ENCODE peak calls at places on chromosomes 2 and 18, in five cellular contexts. Q is neural progenitor cell, Z is fibroblast of lung, K is H9, E is colonic mucosa. I is an unnamed sample. For H3K4me1, the result is how much of the 10 kb centered on the place peaks cover.

GRCh38 chr2:184190725-184191124 is 407.6 kb upstream of the ZNF804A start:
- DNase-seq in K (no peak), Z (no peak), E (no peak), Q (no peak), I (no peak)

GRCh38 chr18:56910967-56911366 is 235.9 kb upstream of the BOD1L2 start:
- DNase-seq in Q (peak), E (no peak), Z (no peak), K (no peak), I (no peak)

GRCh38 chr2:134144651-134145050 is 109.2 kb upstream of the MGAT5 start:
- DNase-seq in E (no peak), K (no peak), Z (peak), Q (no peak), I (no peak)

GRCh38 chr2:60515751-60516226 is 37.7 kb downstream of the BCL11A start:
- DNase-seq in Q (no peak), Z (peak), E (no peak), K (peak), I (peak)

GRCh38 chr2:66270247-66270646 is 164.7 kb upstream of the MEIS1 start:
- DNase-seq in E (no peak), Z (no peak), Q (peak), K (peak), I (peak)

GRCh38 chr2:10036095-10036879 is 7.1 kb upstream of the KLF11 start:
- DNase-seq in Q (peak), E (no peak), K (no peak), Z (peak), I (peak)

GRCh38 chr2:19228720-19229119 is 129.7 kb downstream of the OSR1 start:
- DNase-seq in K (peak), E (no peak), Z (no peak), Q (peak), I (peak)

GRCh38 chr2:127790694-127791529 is 20.1 kb downstream of the WDR33 start:
- DNase-seq in Z (peak), E (no peak), K (no peak), Q (no peak), I (no peak)

GRCh38 chr2:118231759-118232158 is 143.5 kb downstream of the INSIG2 start:
- DNase-seq in E (no peak), Z (no peak), K (no peak), Q (no peak), I (no peak)

GRCh38 chr2:102615620-102616436 is 3.5 kb upstream of the SLC9A2 start:
- DNase-seq in Q (peak), K (peak), E (no peak), Z (peak), I (peak)

GRCh38 chr18:59249186-59249774 is 24.0 kb downstream of the RAX start:
- DNase-seq in Q (peak), E (peak), Z (peak), K (peak), I (peak)

GRCh38 chr2:106094101-106094860 is 99.8 kb downstream of the UXS1 start:
- DNase-seq in K (no peak), E (no peak), Q (no peak), Z (no peak), I (no peak)

GRCh38 chr2:239257511-239257937 is 143.3 kb downstream of the HDAC4 start:
- DNase-seq in K (no peak), Z (peak), Q (no peak), E (no peak), I (peak)

GRCh38 chr2:180657054-180657453 is 323.4 kb upstream of the UBE2E3 start:
- DNase-seq in Z (peak), K (no peak), Q (no peak), E (no peak), I (no peak)

GRCh38 chr18:55861266-55861665 is 273.3 kb upstream of the TCF4 start:
- DNase-seq in K (peak), Q (peak), Z (peak), E (no peak), I (peak)

GRCh38 chr2:238601433-238602222 is 174.9 kb downstream of the ASB1 start:
- DNase-seq in Q (no peak), E (no peak), Z (peak), K (no peak), I (no peak)

GRCh38 chr2:238947243-238947760 is 99.4 kb downstream of the TWIST2 start:
- DNase-seq in K (peak), Q (no peak), E (no peak), Z (no peak), I (no peak)

GRCh38 chr2:238149841-238150572 is 8.8 kb upstream of the ERFE start:
- DNase-seq in Q (no peak), E (no peak), K (no peak), Z (no peak), I (no peak)

GRCh38 chr2:197879844-197880408 is 75.5 kb downstream of the PLCL1 start:
- DNase-seq in E (no peak), Q (no peak), Z (no peak), K (no peak), I (no peak)

GRCh38 chr2:79139423-79139822 is 19.1 kb downstream of the REG1A start:
- DNase-seq in K (no peak), E (peak), Q (no peak), Z (no peak), I (no peak)

GRCh38 chr2:109256921-109257320 is 127.9 kb downstream of the SH3RF3 start:
- DNase-seq in Z (no peak), Q (no peak), K (peak), E (no peak), I (no peak)

GRCh38 chr2:43486604-43487003 is 109.2 kb downstream of the THADA start:
- DNase-seq in E (no peak), Q (no peak), K (no peak), Z (no peak), I (no peak)

GRCh38 chr2:43493954-43494353 is 101.9 kb downstream of the THADA start:
- DNase-seq in Q (no peak), K (no peak), Z (no peak), E (no peak), I (no peak)

GRCh38 chr2:43491070-43491639 is 104.7 kb downstream of the THADA start:
- DNase-seq in Z (peak), K (no peak), Q (no peak), E (no peak), I (no peak)

GRCh38 chr2:43488737-43489136 is 107.1 kb downstream of the THADA start:
- DNase-seq in K (no peak), Z (no peak), Q (no peak), E (no peak), I (no peak)

DNA sequence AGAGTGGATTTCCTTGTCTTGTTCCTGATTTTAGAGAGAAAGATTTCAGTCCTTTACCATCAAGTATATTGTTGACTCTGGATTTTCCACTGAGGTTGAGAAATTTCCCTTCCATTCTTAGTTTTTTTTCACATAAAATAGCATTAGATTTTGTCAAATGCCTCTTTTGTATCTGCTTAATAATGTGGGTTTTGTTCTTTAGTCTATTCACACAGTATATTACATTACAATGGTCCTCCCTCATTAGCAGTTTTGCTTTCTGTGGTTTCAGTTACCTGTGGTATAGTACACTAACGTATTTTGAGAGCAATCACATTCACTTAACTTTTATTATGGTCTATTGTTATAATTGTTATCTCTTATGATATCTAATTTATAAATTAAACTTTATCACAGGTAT is 105.5 kb downstream of the THADA start:
- DNase-seq in E (no peak), K (no peak), Q (peak), Z (no peak), I (no peak)
- TF ChIP-seq CTCF in E (no peak), K (no peak), Q (no peak), Z (no peak), I (no peak)

DNA sequence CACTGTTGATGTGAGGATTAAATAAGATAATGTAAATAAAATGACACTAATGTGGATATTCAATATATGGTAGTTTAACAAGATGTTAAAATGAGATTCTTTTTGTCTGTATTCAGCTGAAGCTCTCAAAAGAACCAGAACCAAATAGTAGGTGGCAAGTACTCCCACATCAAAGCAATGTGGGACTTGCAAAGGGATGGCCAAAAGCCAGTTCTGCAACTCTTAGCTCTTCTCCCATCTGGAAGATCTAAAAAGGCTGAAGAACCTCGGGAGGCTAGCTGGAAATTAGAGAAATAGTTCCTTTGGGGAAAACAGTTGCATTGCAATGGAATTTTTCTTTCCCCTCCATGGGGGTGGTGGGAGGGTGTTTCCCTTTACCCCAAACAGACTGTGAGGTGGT is 48.7 kb downstream of the FBXO48 start:
- DNase-seq in K (no peak), E (no peak), Z (no peak), Q (no peak), I (no peak)
- H3K4me1 ChIP-seq in K (under half), E (under half), Z (under half), Q (under half), I (under half)

GRCh38 chr2:241315183-241315878 is at the start of gene HDLBP:
- DNase-seq in Z (peak), K (peak), E (peak), Q (peak), I (peak)
- TF ChIP-seq CTCF in Z (no peak), K (peak), E (no peak), Q (peak), I (peak)

DNA sequence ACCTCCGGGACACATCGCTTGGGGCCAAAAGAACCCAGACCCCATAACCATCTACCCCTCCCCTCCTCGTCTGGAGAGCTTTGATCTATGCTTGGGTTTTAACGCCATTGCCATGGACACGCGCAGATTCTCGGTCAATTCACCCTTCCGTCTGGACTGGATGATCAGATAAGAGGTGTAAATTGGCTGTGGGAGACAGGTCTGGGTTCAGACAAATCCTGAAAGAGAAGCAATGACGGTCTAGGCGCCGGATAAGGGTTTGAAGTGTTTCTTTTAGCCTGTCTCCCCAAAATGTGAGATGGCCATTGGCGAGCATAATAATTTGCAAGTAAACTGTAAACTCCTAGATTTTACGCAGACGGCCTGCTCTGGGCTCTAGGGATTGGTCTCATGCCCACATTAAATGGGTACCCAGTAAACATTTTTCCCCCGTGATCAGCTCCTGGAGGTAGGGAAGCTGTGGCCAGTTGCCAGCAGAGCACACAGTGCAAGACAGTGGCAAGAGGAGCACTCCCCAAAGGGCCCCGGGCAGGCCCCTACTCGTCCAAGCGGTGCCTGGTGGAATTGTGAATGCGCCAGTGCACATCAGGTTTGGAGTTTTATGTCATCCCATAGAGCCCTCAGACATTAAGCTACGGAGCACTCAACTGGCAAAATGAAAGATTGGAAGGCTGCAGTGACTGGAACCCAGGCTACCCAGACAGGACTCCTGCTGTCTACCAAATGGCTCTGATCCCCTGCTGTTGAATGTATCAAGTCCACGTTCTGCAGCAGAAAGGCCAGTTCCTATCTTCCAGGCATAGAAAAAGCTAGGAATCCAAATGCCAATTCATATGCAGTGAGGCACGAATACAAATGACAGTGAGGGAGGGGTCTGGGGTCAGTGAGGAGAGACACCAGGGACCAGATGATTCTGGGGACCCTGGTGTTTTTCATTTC is 5.0 kb downstream of the NRP2 start:
- DNase-seq in K (no peak), Q (no peak), Z (no peak), E (no peak), I (no peak)
- H3K4me1 ChIP-seq in K (under half), Q (under half), Z (under half), E (under half), I (under half)

DNA sequence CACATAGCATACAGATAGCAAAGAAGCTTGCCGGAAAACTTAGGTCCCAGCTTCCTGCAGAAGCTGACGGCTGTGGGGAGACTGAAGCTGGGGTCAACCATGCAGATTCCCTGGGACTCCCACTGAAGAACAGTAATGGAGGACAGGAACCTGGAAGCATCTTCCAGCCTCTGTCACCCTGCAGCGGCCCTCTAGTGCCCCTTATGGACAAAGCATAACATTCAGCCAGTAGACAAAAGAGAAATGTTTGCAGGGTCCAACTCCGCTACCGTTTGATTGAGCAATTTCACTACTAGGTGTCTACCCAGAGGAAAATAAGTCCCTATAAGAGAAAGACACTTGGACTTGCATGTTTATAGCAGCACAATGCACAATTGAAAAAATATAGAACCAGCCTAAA is 460.6 kb downstream of the CNTNAP5 start:
- DNase-seq in Z (no peak), E (no peak), Q (no peak), K (no peak), I (no peak)
- TF ChIP-seq CTCF in Z (no peak), E (no peak), Q (peak), K (peak), I (no peak)

GRCh38 chr18:44788334-44788733 is 107.6 kb downstream of the SETBP1 start:
- DNase-seq in E (no peak), K (no peak), Z (no peak), Q (no peak), I (no peak)

GRCh38 chr18:44783371-44783770 is 102.7 kb downstream of the SETBP1 start:
- DNase-seq in Q (no peak), E (no peak), Z (no peak), K (no peak), I (no peak)

GRCh38 chr18:44786257-44786656 is 105.6 kb downstream of the SETBP1 start:
- DNase-seq in E (no peak), K (no peak), Q (no peak), Z (no peak), I (no peak)

GRCh38 chr18:44789704-44790103 is 109.0 kb downstream of the SETBP1 start:
- DNase-seq in Q (peak), E (no peak), K (no peak), Z (peak), I (peak)

GRCh38 chr18:44786697-44787096 is 106.0 kb downstream of the SETBP1 start:
- DNase-seq in Q (no peak), Z (no peak), E (no peak), K (no peak), I (no peak)
- H3K4me1 ChIP-seq in Q (under half), Z (under half), E (under half), K (under half), I (under half)